ENCODE peak calls at places on chromosomes 7 and 10, in six cellular contexts. Y, K, H, P, X and U are unnamed samples.

GRCh38 chr10:28678687-28679457 is 1.6 kb downstream of the BAMBI start:
- DNase-seq in Y (peak; percentile 24), K (no peak), H (no peak), P (peak; percentile 39), X (no peak), U (peak; percentile 47)

GRCh38 chr7:141820067-141820466 is 21.2 kb downstream of the PRSS37 start:
- DNase-seq in Y (no peak), K (no peak), H (no peak), P (no peak), X (no peak), U (no peak)

GRCh38 chr10:77409697-77410471 is 227.7 kb downstream of the KCNMA1 start:
- DNase-seq in Y (no peak), K (peak; percentile 89), H (no peak), P (no peak), X (no peak), U (no peak)

GRCh38 chr10:47364366-47364765 is 16.2 kb downstream of the RBP3 start:
- DNase-seq in Y (no peak), K (peak; percentile 63), H (no peak), P (no peak), X (no peak), U (no peak)

GRCh38 chr10:37535459-37536246 is 321.8 kb downstream of the ZNF248 start:
- DNase-seq in Y (no peak), K (no peak), H (no peak), P (no peak), X (no peak), U (no peak)

GRCh38 chr7:128838981-128839731 is 8.9 kb downstream of the FLNC start:
- DNase-seq in Y (no peak), K (no peak), H (no peak), P (no peak), X (no peak), U (no peak)

GRCh38 chr7:127588697-127589482 is 679 bp downstream of the ARF5 start:
- DNase-seq in Y (peak; percentile 51), K (peak; percentile 65), H (peak; percentile 62), P (peak; percentile 49), X (no peak), U (peak; percentile 29)

GRCh38 chr7:34747842-34748241 is 89.8 kb downstream of the NPSR1 start:
- DNase-seq in Y (no peak), K (no peak), H (peak; percentile 9), P (peak; percentile 9), X (no peak), U (no peak)

GRCh38 chr10:84432891-84433290 is 104.5 kb downstream of the CCSER2 start:
- DNase-seq in Y (peak; percentile 25), K (no peak), H (no peak), P (peak; percentile 65), X (no peak), U (no peak)

GRCh38 chr7:2721842-2722241 is 33.8 kb downstream of the AMZ1 start:
- DNase-seq in Y (no peak), K (no peak), H (no peak), P (no peak), X (no peak), U (no peak)

GRCh38 chr10:33377658-33378025 is 43.2 kb upstream of the NRP1 start:
- DNase-seq in Y (peak; percentile 48), K (no peak), H (no peak), P (peak; percentile 59), X (no peak), U (no peak)

GRCh38 chr10:101091546-101092290 is 29.9 kb downstream of the KAZALD1 start:
- DNase-seq in Y (no peak), K (no peak), H (no peak), P (no peak), X (no peak), U (no peak)

DNA sequence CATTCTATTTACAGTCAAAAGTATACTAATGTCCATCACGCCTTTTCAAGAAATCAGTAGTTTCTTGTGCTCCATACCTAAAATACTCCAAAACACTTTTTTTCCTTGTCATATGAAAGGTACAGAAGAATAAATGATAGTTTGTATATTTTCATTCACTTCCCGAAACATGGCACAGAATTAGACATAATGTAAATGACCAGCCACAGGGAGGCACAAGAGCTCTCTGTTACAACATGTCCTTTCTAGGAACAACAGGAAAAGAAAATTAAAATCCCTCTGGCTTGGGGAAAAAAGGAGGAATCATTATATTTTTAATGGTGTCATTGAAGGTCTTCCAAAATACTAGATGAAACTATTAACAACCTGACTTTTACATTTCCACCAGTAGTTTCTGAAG is 331.2 kb downstream of the ACTR3B start:
- DNase-seq in Y (no peak), K (peak; percentile 45), H (no peak), P (no peak), X (no peak), U (no peak)
- TF ChIP-seq CTCF in Y (no peak), K (peak; percentile 49), H (no peak), P (no peak), X (no peak), U (no peak)

DNA sequence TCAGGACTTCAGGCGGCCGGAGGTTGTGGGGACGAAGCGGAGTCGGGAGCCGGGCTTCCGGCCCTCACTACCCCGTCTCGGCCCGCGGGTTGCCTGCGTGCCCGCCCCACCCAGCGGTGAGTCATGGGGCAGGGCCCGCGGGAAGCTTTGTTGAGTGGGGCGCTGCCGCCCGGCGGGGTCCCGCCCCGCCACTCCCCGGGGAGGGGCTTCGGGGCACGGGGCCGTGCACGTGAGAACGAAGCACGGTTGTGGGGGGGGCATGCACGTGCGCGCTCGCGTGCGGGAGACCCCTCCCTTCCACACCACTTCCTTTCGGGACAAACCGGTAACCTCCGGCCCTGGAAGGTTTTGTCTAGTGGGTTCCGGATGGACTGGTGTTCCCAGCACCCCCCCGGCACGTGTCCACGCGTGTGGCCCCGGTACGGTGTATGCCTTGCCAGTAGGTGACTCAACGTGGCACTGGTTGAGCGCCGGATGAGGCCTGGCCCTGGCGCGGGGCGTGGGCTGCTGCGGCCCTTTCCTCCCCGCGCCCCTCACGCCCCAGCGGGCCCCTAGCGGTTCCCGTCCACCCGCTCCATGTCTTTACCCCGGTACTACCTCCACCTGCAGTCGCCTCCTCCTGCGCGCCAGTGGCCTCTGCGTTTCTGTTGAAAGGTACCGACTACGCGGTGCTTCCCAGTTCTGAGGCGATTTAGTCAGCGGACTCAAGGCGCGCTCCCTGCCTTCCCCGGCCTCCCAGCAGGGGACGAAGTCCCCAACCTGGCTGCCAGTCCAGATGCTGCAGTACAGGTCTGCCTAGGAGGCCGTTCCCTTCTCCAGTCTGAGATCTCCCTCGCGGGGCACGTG is 3.1 kb downstream of the ADIRF start:
- DNase-seq in Y (peak; percentile 85), K (peak; percentile 67), H (peak; percentile 91), P (peak; percentile 89), X (no peak), U (no peak)
- TF ChIP-seq CTCF in Y (no peak), K (no peak), H (no peak), P (no peak), X (peak; percentile 22), U (no peak)

GRCh38 chr7:83475403-83475802 is 173.5 kb downstream of the SEMA3E start:
- DNase-seq in Y (no peak), K (no peak), H (no peak), P (no peak), X (no peak), U (no peak)
- TF ChIP-seq CTCF in Y (no peak), K (no peak), H (no peak), P (peak; percentile 18), X (peak; percentile 29), U (peak; percentile 20)

GRCh38 chr10:67665491-67665890 is 30.5 kb downstream of the CTNNA3 start:
- DNase-seq in Y (no peak), K (peak; percentile 79), H (no peak), P (no peak), X (no peak), U (peak; percentile 27)

GRCh38 chr10:67668448-67668847 is 27.5 kb downstream of the CTNNA3 start:
- DNase-seq in Y (peak; percentile 44), K (no peak), H (no peak), P (no peak), X (no peak), U (no peak)

GRCh38 chr10:67664936-67665335 is 31.1 kb downstream of the CTNNA3 start:
- DNase-seq in Y (peak; percentile 23), K (peak; percentile 10), H (no peak), P (no peak), X (no peak), U (no peak)

GRCh38 chr10:67663449-67664087 is 32.4 kb downstream of the CTNNA3 start:
- DNase-seq in Y (no peak), K (no peak), H (no peak), P (no peak), X (no peak), U (no peak)

GRCh38 chr10:67666416-67667043 is 29.5 kb downstream of the CTNNA3 start:
- DNase-seq in Y (peak; percentile 30), K (peak; percentile 44), H (no peak), P (peak; percentile 29), X (no peak), U (peak; percentile 50)
- TF ChIP-seq CTCF in Y (peak; percentile 44), K (peak; percentile 58), H (peak; percentile 34), P (peak; percentile 48), X (peak; percentile 52), U (peak; percentile 84)

DNA sequence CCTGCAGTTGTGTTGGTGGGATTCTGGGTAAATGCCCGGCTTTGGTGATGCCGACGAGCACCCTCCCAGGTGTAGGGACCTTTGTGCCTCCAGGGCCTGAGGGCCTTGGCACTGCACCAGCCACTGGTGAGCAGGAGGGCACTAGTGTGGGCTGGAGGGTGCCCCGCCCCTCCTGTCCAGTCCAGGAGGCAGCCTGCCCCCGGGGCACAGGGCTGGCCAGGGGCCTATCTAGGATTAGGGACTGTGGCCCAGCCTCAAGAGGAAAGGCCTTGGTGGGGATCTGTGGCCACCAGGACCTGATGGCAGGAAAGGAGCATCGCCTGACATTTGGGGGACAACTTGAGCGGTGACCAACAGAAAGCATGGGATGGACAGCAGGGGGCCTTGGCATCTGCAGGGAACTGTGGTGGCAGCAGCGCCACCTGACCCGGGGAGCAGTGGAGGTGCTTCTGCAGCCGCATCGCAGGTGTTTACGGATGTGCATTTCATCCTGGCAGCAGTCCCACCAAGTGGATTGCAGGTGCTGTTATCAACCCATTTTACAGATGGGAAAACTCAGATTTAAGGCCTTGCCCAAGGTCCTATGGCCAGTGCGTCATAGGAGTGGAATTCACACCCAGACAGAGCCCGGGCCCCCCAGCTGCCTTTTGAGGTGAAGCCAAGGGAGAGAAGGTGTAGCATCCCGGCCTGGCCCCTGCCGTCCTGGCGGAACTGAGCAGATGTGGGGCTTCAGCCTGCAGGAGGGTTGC is 11.1 kb downstream of the ZNF316 start:
- DNase-seq in Y (no peak), K (no peak), H (no peak), P (no peak), X (no peak), U (no peak)
- TF ChIP-seq CTCF in Y (no peak), K (no peak), H (no peak), P (no peak), X (peak; percentile 3), U (no peak)

GRCh38 chr10:111650088-111650487 is 533.5 kb downstream of the GPAM start:
- DNase-seq in Y (no peak), K (no peak), H (no peak), P (no peak), X (no peak), U (peak; percentile 6)
- TF ChIP-seq CTCF in Y (no peak), K (no peak), H (no peak), P (no peak), X (no peak), U (peak; percentile 46)

DNA sequence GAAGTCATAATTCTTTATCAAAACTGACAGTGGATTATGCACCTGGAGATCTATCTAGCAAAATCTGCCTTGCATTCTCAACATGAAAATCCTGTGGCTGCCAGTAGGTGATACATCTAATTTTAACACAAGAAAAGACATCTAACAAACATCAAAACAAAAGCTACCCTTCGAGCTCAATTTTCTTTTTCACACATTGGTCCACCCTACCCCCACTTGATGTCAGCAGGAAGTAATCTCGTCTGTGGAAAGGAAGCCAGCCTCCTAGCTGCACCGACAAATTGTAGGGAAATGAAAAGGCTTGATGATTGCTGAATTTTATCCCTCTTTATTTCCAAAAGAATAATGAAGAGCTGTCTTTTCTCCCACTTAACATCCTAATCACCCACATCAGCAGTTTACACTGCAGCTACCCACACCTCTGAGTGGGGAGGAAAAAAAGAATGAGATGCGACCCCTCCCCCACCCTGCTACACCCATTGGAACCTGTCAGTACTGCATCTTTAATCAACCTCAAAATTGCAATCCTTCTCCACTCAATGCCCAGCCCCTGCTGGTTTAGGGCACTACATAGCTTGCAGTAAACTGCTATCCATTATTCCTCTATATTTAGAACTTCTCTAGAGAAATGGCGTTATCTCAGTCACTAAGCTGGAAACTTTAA is 10.6 kb upstream of the CPVL start:
- DNase-seq in Y (no peak), K (no peak), H (no peak), P (no peak), X (no peak), U (no peak)
- TF ChIP-seq CTCF in Y (no peak), K (no peak), H (no peak), P (no peak), X (peak; percentile 6), U (no peak)